ENCODE peak calls at places on chromosomes 4 and X, in ten cellular contexts. T is GM12865; Y is tibial nerve; U is CD8-positive, alpha-beta memory T cell; H is NCI-H1436; A is fibroblast of mammary gland; V is T-cell; X is HT1080; J is NT2/D1; D is BJ. L is an unnamed sample.

GRCh38 chrX:106168107-106168506 is at the start of gene PWWP3B:
- DNase-seq in T (no peak), Y (peak; percentile 31), U (no peak), H (no peak), A (peak; percentile 37), V (no peak), X (peak; percentile 34), J (peak; percentile 50), D (no peak), L (no peak)

GRCh38 chrX:110346681-110347080 is 12.0 kb upstream of the RTL9 start:
- DNase-seq in T (no peak), Y (no peak), U (no peak), H (no peak), A (no peak), V (no peak), X (no peak), J (no peak), D (no peak), L (no peak)

GRCh38 chrX:132636080-132636479 is 147.2 kb upstream of the MBNL3 start:
- DNase-seq in T (no peak), Y (no peak), U (no peak), H (no peak), A (peak; percentile 12), V (no peak), X (peak; percentile 15), J (no peak), D (no peak), L (no peak)

GRCh38 chr4:137707626-137708025 is 175.3 kb upstream of the PCDH18 start:
- DNase-seq in T (no peak), Y (no peak), U (no peak), H (no peak), A (peak; percentile 83), V (no peak), X (peak; percentile 30), J (no peak), D (no peak), L (no peak)

GRCh38 chr4:20480161-20480947 is 219.9 kb upstream of the PACRGL start:
- DNase-seq in T (no peak), Y (no peak), U (no peak), H (no peak), A (no peak), V (no peak), X (no peak), J (no peak), D (no peak), L (no peak)

GRCh38 chrX:42755820-42756219 is 22.1 kb downstream of the PPP1R2C start:
- DNase-seq in T (no peak), Y (peak; percentile 31), U (no peak), H (no peak), A (peak; percentile 82), V (no peak), X (peak; percentile 46), J (no peak), D (peak; percentile 31), L (no peak)

GRCh38 chr4:92172203-92172602 is 131.6 kb upstream of the GRID2 start:
- DNase-seq in T (no peak), Y (no peak), U (no peak), H (no peak), A (no peak), V (no peak), X (no peak), J (no peak), D (no peak), L (no peak)

GRCh38 chrX:107747596-107748161 is 27.9 kb downstream of the TSC22D3 start:
- DNase-seq in T (no peak), Y (peak; percentile 33), U (no peak), H (peak; percentile 75), A (peak; percentile 66), V (no peak), X (peak; percentile 33), J (no peak), D (no peak), L (no peak)

GRCh38 chr4:99402765-99403164 is 32.4 kb downstream of the ADH7 start:
- DNase-seq in T (no peak), Y (no peak), U (no peak), H (no peak), A (no peak), V (no peak), X (no peak), J (no peak), D (no peak), L (no peak)

GRCh38 chrX:24145340-24146186 is 4.0 kb upstream of the ZFX start:
- DNase-seq in T (no peak), Y (no peak), U (no peak), H (no peak), A (peak; percentile 49), V (no peak), X (peak; percentile 39), J (no peak), D (peak; percentile 14), L (no peak)

GRCh38 chr4:141134051-141134450 is 782 bp upstream of the RNF150 start:
- DNase-seq in T (no peak), Y (no peak), U (no peak), H (no peak), A (no peak), V (no peak), X (no peak), J (no peak), D (no peak), L (no peak)

GRCh38 chr4:81360722-81361121 is 111.0 kb downstream of the RASGEF1B start:
- DNase-seq in T (no peak), Y (no peak), U (no peak), H (no peak), A (peak; percentile 53), V (no peak), X (no peak), J (no peak), D (no peak), L (no peak)

GRCh38 chr4:26151615-26152014 is 169.2 kb upstream of the RBPJ start:
- DNase-seq in T (no peak), Y (no peak), U (no peak), H (no peak), A (peak; percentile 74), V (no peak), X (no peak), J (no peak), D (no peak), L (no peak)

GRCh38 chr4:109801895-109802319 is at the start of gene CFI:
- DNase-seq in T (no peak), Y (no peak), U (no peak), H (no peak), A (peak; percentile 72), V (no peak), X (peak; percentile 22), J (no peak), D (peak; percentile 30), L (no peak)

GRCh38 chr4:169398294-169398693 is 127.5 kb upstream of the SH3RF1 start:
- DNase-seq in T (no peak), Y (no peak), U (no peak), H (no peak), A (peak; percentile 92), V (no peak), X (peak; percentile 48), J (no peak), D (peak; percentile 92), L (no peak)

GRCh38 chr4:54842226-54843055 is 184.7 kb downstream of the KIT start:
- DNase-seq in T (no peak), Y (no peak), U (no peak), H (no peak), A (no peak), V (no peak), X (no peak), J (no peak), D (no peak), L (no peak)

GRCh38 chr4:126533176-126533575 is 1099.6 kb upstream of the INTU start:
- DNase-seq in T (no peak), Y (no peak), U (no peak), H (no peak), A (peak; percentile 14), V (no peak), X (no peak), J (no peak), D (no peak), L (no peak)

GRCh38 chrX:3317191-3317718 is 29.2 kb downstream of the MXRA5 start:
- DNase-seq in T (no peak), Y (no peak), U (no peak), H (no peak), A (no peak), V (no peak), X (no peak), J (no peak), D (no peak), L (no peak)

GRCh38 chrX:21374994-21375794 is 976 bp downstream of the CNKSR2 start:
- DNase-seq in T (no peak), Y (no peak), U (peak; percentile 17), H (no peak), A (no peak), V (no peak), X (peak; percentile 1), J (no peak), D (no peak), L (peak; percentile 78)

GRCh38 chr4:184722798-184723197 is 11.1 kb downstream of the CENPU start:
- DNase-seq in T (no peak), Y (no peak), U (no peak), H (no peak), A (no peak), V (no peak), X (no peak), J (no peak), D (no peak), L (no peak)

GRCh38 chrX:18937173-18937572 is 46.7 kb downstream of the PHKA2 start:
- DNase-seq in T (no peak), Y (no peak), U (no peak), H (no peak), A (no peak), V (no peak), X (no peak), J (no peak), D (no peak), L (no peak)

GRCh38 chr4:93646225-93646930 is 182.2 kb upstream of the ATOH1 start:
- DNase-seq in T (no peak), Y (no peak), U (no peak), H (no peak), A (no peak), V (no peak), X (peak; percentile 76), J (no peak), D (no peak), L (no peak)

GRCh38 chr4:151674804-151675290 is 86.0 kb downstream of the GATB start:
- DNase-seq in T (no peak), Y (no peak), U (no peak), H (no peak), A (peak; percentile 45), V (no peak), X (no peak), J (no peak), D (no peak), L (no peak)

GRCh38 chrX:31036895-31037294 is 34.9 kb downstream of the FTHL17 start:
- DNase-seq in T (peak; percentile 50), Y (peak; percentile 24), U (no peak), H (peak; percentile 4), A (peak; percentile 58), V (no peak), X (peak; percentile 62), J (no peak), D (no peak), L (no peak)

GRCh38 chr4:142463195-142463594 is 382.9 kb downstream of the INPP4B start:
- DNase-seq in T (no peak), Y (no peak), U (no peak), H (no peak), A (no peak), V (no peak), X (no peak), J (no peak), D (no peak), L (no peak)

GRCh38 chrX:75181721-75182120 is 25.6 kb upstream of the ABCB7 start:
- DNase-seq in T (no peak), Y (no peak), U (no peak), H (no peak), A (peak; percentile 10), V (no peak), X (peak; percentile 0), J (no peak), D (no peak), L (no peak)

GRCh38 chr4:95798727-95799126 is 41.2 kb upstream of the PDHA2 start:
- DNase-seq in T (no peak), Y (no peak), U (no peak), H (no peak), A (no peak), V (no peak), X (no peak), J (no peak), D (no peak), L (no peak)

GRCh38 chrX:30643313-30643821 is 9.9 kb upstream of the GK start:
- DNase-seq in T (no peak), Y (no peak), U (no peak), H (no peak), A (peak; percentile 91), V (no peak), X (no peak), J (no peak), D (no peak), L (no peak)

L was measured in spleen.